ENCODE peak calls at places on chromosomes 16 and 17, in six cellular contexts. G is uterus, L is A549, B is transverse colon, H is Peyer's patch, I is mammary epithelial cell. Q is an unnamed sample.
A peak's percentile ranks its signal among the peaks of the same experiment; 100 is the strongest.

GRCh38 chr16:49855280-49855821 is 561 bp downstream of the ZNF423 start:
- DNase-seq in L (peak; percentile 69), H (peak; percentile 94), G (peak; percentile 89), I (peak; percentile 71), B (peak; percentile 93), Q (no peak)

GRCh38 chr16:90057738-90058173 is 19.4 kb downstream of the PRDM7 start:
- DNase-seq in G (no peak), H (no peak), L (no peak), I (peak; percentile 15), B (no peak), Q (no peak)

GRCh38 chr16:81551141-81551808 is 106.7 kb downstream of the CMIP start:
- DNase-seq in L (no peak), H (no peak), G (no peak), B (no peak), I (peak; percentile 85), Q (no peak)

GRCh38 chr17:58335779-58336455 is 7.3 kb upstream of the TSPOAP1 start:
- DNase-seq in I (peak; percentile 44), B (peak; percentile 70), H (peak; percentile 50), L (no peak), G (no peak), Q (no peak)

GRCh38 chr17:77319211-77320031 is 178.7 kb downstream of the SEC14L1 start:
- DNase-seq in I (peak; percentile 86), L (peak; percentile 93), B (peak; percentile 94), G (peak; percentile 81), H (peak; percentile 90), Q (peak; percentile 87)

GRCh38 chr17:60652484-60653247 is 25.0 kb upstream of the BCAS3 start:
- DNase-seq in L (no peak), H (no peak), I (no peak), G (no peak), B (no peak), Q (no peak)

GRCh38 chr17:81267390-81268067 is 27.6 kb downstream of the SLC38A10 start:
- DNase-seq in H (no peak), G (no peak), B (no peak), I (no peak), L (no peak), Q (no peak)

GRCh38 chr17:43723697-43724359 is 34.8 kb downstream of the SOST start:
- DNase-seq in B (no peak), L (peak; percentile 85), H (no peak), G (no peak), I (peak; percentile 54), Q (no peak)

GRCh38 chr16:75420987-75421819 is 12.1 kb downstream of the CFDP1 start:
- DNase-seq in H (peak; percentile 78), I (peak; percentile 49), G (peak; percentile 73), B (peak; percentile 82), L (peak; percentile 45), Q (peak; percentile 72)

DNA sequence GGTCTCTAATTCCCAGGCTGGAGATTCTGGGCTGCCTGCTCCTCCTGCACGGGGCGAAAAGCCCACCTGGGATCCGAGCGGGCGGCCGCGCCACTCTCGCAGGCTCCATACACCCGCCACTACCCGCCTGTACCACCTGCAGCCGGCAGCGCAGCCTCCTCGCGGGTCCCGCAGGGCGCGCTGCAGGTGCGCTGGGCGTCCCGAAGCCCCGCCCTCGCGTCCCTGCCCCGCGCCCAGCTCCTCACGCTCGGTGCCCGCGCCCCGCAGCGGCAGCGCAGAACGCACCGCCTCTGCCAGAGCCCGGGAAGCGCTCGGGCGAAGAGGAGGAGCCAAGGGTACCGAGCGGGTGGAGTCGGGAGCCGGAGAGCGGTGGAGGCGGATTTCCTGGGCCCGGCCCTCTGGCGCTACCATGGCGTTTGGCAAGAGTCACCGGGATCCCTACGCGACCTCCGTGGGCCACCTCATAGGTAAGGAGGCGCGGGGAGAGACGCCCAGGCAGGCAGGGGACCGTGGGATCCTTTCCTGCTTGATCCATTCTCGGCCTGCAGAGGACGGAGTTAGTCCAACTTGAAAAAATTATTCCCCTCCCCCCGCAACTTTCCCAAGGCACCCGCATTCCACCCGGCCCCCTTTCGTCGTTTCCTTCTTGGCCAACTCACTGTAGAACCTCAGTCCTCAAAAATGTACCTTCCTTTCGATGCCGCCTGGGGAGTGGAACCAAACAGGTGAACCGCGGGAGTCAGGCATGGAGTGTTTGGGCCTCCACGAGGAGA is at the start of gene TOM1L1:
- DNase-seq in B (peak; percentile 89), H (peak; percentile 93), I (peak; percentile 78), G (peak; percentile 49), L (peak; percentile 85), Q (peak; percentile 86)
- H3K27ac ChIP-seq in B (peak within 1 kb of the TSS; percentile 76), H (peak within 1 kb of the TSS; percentile 75), I (peak within 1 kb of the TSS; percentile 75), G (no peak within 1 kb of the TSS), L (peak within 1 kb of the TSS; percentile 91), Q (peak within 1 kb of the TSS; percentile 43)

GRCh38 chr16:24639769-24640168 is 89.7 kb upstream of the TNRC6A start:
- DNase-seq in G (no peak), L (no peak), I (no peak), B (no peak), H (no peak), Q (no peak)

GRCh38 chr16:24634919-24635318 is 94.5 kb upstream of the TNRC6A start:
- DNase-seq in G (no peak), L (no peak), B (no peak), H (no peak), I (no peak), Q (no peak)

GRCh38 chr16:24635900-24636610 is 93.4 kb upstream of the TNRC6A start:
- DNase-seq in H (peak; percentile 56), I (peak; percentile 79), G (peak; percentile 78), L (peak; percentile 92), B (peak; percentile 66), Q (peak; percentile 90)
- H3K27ac ChIP-seq in H (no peak overlapping the region), I (no peak overlapping the region), G (peak overlapping the region; percentile 59), L (peak overlapping the region; percentile 80), B (peak overlapping the region; percentile 28), Q (peak overlapping the region; percentile 90)

DNA sequence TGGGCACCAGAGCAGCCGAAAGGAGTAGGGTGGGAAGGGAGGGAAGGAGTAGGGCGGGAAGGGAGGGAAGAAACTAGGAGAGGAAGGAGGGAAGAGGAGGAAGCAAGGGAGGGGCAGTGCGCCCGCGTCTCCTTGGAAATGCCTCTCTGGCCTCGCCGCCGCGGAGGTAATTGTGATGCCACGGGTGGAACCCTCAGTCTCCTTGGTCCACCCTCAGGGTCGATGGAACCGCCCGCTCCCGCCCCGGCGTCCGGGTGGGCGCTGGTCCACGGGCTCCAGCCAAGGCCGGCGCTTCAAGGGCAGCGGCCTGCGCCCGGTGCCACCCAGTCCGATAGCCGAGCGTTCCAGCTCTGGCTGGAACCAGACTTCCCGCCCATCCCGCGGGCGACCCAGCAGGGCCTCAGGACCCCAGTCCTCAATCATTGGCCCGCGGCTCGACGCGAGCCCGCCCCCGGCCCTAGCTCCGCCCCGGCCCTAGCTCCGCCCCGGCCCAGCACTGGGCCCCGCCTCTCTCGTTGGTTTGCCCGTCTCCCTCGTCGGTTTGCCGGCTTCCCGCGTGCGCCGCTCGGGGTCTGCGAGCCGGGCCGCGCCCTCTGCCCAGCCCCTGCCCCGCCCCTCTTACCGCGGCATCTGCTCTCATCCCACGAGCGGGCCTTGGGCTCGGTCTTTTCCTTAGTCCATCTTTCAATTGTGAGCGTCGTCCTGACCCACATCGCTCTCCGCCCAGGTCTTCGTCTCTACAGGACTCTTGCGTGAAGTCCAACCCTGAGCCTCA is 553 bp downstream of the PROCA1 start:
- DNase-seq in I (peak; percentile 81), L (peak; percentile 92), H (peak; percentile 95), G (peak; percentile 93), B (peak; percentile 93), Q (peak; percentile 90)
- H3K27ac ChIP-seq in I (peak overlapping the region; percentile 67), L (peak overlapping the region; percentile 82), H (peak overlapping the region; percentile 85), G (peak overlapping the region; percentile 84), B (peak overlapping the region; percentile 92), Q (peak overlapping the region; percentile 73)

GRCh38 chr17:63476494-63476856 is 386 bp upstream of the ACE start:
- DNase-seq in I (no peak), L (no peak), H (no peak), G (no peak), B (no peak), Q (no peak)
- H3K27ac ChIP-seq in I (no peak overlapping the region), L (peak overlapping the region; percentile 55), H (peak overlapping the region; percentile 70), G (peak overlapping the region; percentile 17), B (peak overlapping the region; percentile 82), Q (no peak overlapping the region)

GRCh38 chr17:56602292-56603130 is 9.0 kb downstream of the NOG start:
- DNase-seq in I (no peak), G (no peak), H (no peak), B (no peak), L (no peak), Q (no peak)
- H3K27ac ChIP-seq in I (no peak overlapping the region), G (no peak overlapping the region), H (no peak overlapping the region), B (no peak overlapping the region), L (no peak overlapping the region), Q (no peak overlapping the region)

GRCh38 chr17:41617698-41618097 is 5.1 kb upstream of the KRT16 start:
- DNase-seq in B (no peak), H (no peak), G (no peak), I (peak; percentile 67), L (no peak), Q (peak; percentile 72)

GRCh38 chr17:41621916-41622315 is 2.5 kb downstream of the KRT17 start:
- DNase-seq in L (no peak), H (peak; percentile 16), B (no peak), G (no peak), I (peak; percentile 60), Q (no peak)

GRCh38 chr17:41618341-41619161 is 5.8 kb downstream of the KRT17 start:
- DNase-seq in I (peak; percentile 86), B (no peak), G (no peak), L (no peak), H (peak; percentile 40), Q (peak; percentile 89)

GRCh38 chr17:41619162-41619933 is 5.0 kb downstream of the KRT17 start:
- DNase-seq in G (no peak), I (peak; percentile 93), H (peak; percentile 30), B (no peak), L (no peak), Q (peak; percentile 83)

GRCh38 chr17:41620583-41621434 is 3.6 kb downstream of the KRT17 start:
- DNase-seq in L (no peak), I (peak; percentile 86), H (peak; percentile 38), B (no peak), G (no peak), Q (peak; percentile 68)
- H3K27ac ChIP-seq in L (no peak overlapping the region), I (no peak overlapping the region), H (no peak overlapping the region), B (no peak overlapping the region), G (no peak overlapping the region), Q (peak overlapping the region; percentile 99)

GRCh38 chr17:50931003-50931878 is 65.1 kb upstream of the TOB1 start:
- DNase-seq in I (peak; percentile 73), G (peak; percentile 83), L (peak; percentile 86), B (peak; percentile 80), H (peak; percentile 80), Q (no peak)

GRCh38 chr17:50935201-50936124 is 69.3 kb upstream of the TOB1 start:
- DNase-seq in G (no peak), L (peak; percentile 98), I (peak; percentile 95), H (no peak), B (peak; percentile 59), Q (no peak)

GRCh38 chr17:50934161-50934560 is 68.0 kb upstream of the TOB1 start:
- DNase-seq in B (no peak), G (no peak), L (no peak), I (no peak), H (no peak), Q (no peak)

GRCh38 chr17:50934672-50935200 is 68.6 kb upstream of the TOB1 start:
- DNase-seq in H (no peak), B (no peak), I (no peak), L (no peak), G (no peak), Q (no peak)

GRCh38 chr17:50932584-50932901 is 66.4 kb upstream of the TOB1 start:
- DNase-seq in G (no peak), B (no peak), I (no peak), H (no peak), L (no peak), Q (no peak)
- H3K27ac ChIP-seq in G (peak overlapping the region; percentile 94), B (peak overlapping the region; percentile 93), I (peak overlapping the region; percentile 21), H (peak overlapping the region; percentile 79), L (peak overlapping the region; percentile 94), Q (peak overlapping the region; percentile 70)